ENCODE peak calls at places on chromosome 18, in six cellular contexts. T is left ventricle myocardium inferior, S is mammary epithelial cell, O is AG04449, Q is NB4, B is astrocyte. W is an unnamed sample.

GRCh38 chr18:56835331-56835730 is 184.2 kb downstream of the WDR7 start:
- DNase-seq in T (no peak), B (peak), Q (no peak), O (no peak), S (no peak), W (no peak)

GRCh38 chr18:12079504-12080237 is 14.0 kb upstream of the ANKRD62 start:
- DNase-seq in B (peak), S (no peak), T (no peak), Q (no peak), O (peak), W (peak)

GRCh38 chr18:36078751-36079529 is 11.6 kb upstream of the RPRD1A start:
- DNase-seq in O (no peak), S (peak), Q (no peak), T (no peak), B (peak), W (no peak)

GRCh38 chr18:49304746-49305145 is 155.7 kb downstream of the DYM start:
- DNase-seq in S (no peak), B (no peak), T (no peak), Q (no peak), O (no peak), W (no peak)

GRCh38 chr18:48790226-48790863 is 160.4 kb downstream of the SMAD7 start:
- DNase-seq in O (no peak), T (peak), Q (no peak), B (no peak), S (no peak), W (no peak)

GRCh38 chr18:62486290-62486964 is 36.4 kb upstream of the ZCCHC2 start:
- DNase-seq in S (peak), B (peak), T (no peak), Q (peak), O (no peak), W (peak)

GRCh38 chr18:11310476-11311086 is 161.2 kb upstream of the PIEZO2 start:
- DNase-seq in S (peak), B (no peak), Q (peak), T (peak), O (no peak), W (no peak)

GRCh38 chr18:28855524-28855923 is 678.6 kb upstream of the CDH2 start:
- DNase-seq in B (peak), Q (no peak), S (peak), T (no peak), O (no peak), W (no peak)

GRCh38 chr18:62324917-62325805 is at the start of gene TNFRSF11A:
- DNase-seq in T (peak), S (peak), B (no peak), Q (peak), O (no peak), W (no peak)

GRCh38 chr18:63552581-63552980 is 10.4 kb downstream of the SERPINB12 start:
- DNase-seq in B (no peak), T (no peak), Q (no peak), O (no peak), S (no peak), W (no peak)

GRCh38 chr18:13455960-13456471 is 237.5 kb downstream of the LDLRAD4 start:
- DNase-seq in S (no peak), O (no peak), B (no peak), T (no peak), Q (no peak), W (no peak)

GRCh38 chr18:66682855-66683322 is 79.0 kb upstream of the CDH19 start:
- DNase-seq in S (no peak), Q (no peak), O (no peak), B (peak), T (no peak), W (no peak)

GRCh38 chr18:22223263-22223960 is 54.0 kb downstream of the GATA6 start:
- DNase-seq in Q (peak), B (peak), O (no peak), S (peak), T (peak), W (peak)

GRCh38 chr18:3524706-3525105 is 74.7 kb downstream of the TGIF1 start:
- DNase-seq in Q (no peak), S (no peak), B (no peak), O (no peak), T (no peak), W (no peak)

GRCh38 chr18:59909289-59910036 is 9.7 kb downstream of the PMAIP1 start:
- DNase-seq in B (peak), O (no peak), T (no peak), S (peak), Q (no peak), W (no peak)
- H3K4me3 ChIP-seq in B (no peak), O (no peak), T (no peak), S (no peak), Q (no peak), W (no peak)

GRCh38 chr18:76274470-76275289 is 220.4 kb downstream of the ZNF516 start:
- DNase-seq in B (no peak), T (no peak), Q (peak), O (no peak), S (no peak), W (no peak)
- TF ChIP-seq CTCF in B (no peak), T (peak), Q (peak), O (peak), S (peak), W (peak)

DNA sequence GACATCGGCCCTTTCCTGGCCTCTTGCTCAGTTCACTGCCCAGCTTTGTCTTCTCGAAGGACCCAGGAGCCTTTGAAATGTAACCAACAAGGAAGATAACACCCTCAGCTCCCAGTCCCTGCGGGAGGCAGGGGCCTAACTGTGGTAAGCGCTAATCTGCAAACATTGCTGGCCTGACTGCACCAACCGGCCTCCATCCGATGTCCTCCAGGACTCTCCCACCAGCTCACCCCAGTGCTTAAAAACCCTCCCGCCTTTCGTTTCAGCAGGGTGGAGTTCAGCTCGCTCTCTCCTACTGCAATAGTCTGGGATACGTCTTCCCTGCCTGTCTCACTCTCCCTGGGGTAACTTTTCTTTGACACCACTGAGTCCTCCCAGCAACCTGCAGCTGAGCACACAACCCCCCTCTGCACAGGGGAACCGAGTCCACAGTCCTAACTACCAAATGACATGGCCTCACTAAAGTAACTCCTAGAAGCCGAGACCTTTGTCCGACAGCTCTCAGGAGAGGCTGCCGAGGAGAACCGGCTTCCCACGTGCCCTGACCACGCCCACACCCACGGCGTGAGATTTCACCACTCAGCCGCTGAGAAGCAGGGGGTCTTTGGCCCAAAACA is 76.1 kb downstream of the MBP start:
- DNase-seq in B (no peak), T (no peak), S (no peak), Q (peak), O (no peak), W (no peak)
- H3K4me3 ChIP-seq in B (no peak), T (peak), S (no peak), Q (peak), O (no peak), W (no peak)

DNA sequence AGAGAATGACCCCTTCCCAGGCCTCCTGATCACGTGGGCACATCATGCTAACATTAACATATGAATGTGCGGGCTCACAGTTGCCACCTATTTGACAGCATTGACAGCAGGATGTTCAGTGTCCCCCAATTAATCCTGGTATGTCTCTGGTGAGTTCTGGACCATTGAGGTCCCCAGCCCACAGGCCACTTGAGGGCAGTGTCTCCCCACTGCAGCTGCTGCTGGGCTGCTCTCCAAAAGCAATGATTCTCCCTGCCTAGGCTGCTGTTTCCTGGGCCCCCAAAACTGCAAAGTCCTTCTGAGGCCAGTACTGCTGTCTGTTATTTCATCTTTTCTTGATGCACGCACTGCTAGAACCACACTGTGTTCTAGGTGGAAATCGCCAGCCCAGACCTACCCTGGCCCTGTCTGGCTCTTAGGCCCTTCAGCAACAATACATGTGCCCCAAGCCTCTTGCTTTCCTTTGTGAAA is 52.7 kb upstream of the MAPK4 start:
- DNase-seq in O (no peak), S (peak), Q (peak), T (peak), B (no peak), W (no peak)
- TF ChIP-seq CTCF in O (peak), S (peak), Q (peak), T (peak), B (peak), W (peak)

DNA sequence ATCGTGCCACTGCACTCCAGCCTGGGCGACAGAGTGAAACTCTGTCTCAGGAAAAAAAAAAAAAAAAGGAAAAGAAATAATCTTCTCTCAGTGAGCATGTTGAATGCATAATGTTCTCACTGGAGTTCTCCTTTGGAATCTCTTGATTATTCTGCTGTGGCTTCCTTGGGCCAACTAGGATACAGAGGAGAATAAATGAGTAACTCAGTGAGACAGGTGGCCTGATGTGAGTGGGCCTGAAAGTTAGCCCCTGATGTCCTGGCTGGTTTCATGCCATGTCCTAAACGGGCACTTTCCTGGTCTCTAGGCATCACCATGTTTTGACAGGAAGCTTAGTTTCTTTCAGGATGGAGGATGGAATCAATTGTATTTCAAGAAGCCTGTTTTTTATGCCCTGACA is 218.6 kb downstream of the NEDD4L start:
- DNase-seq in S (no peak), B (no peak), T (no peak), O (no peak), Q (no peak), W (no peak)
- H3K4me3 ChIP-seq in S (no peak), B (no peak), T (peak), O (no peak), Q (no peak), W (peak)

DNA sequence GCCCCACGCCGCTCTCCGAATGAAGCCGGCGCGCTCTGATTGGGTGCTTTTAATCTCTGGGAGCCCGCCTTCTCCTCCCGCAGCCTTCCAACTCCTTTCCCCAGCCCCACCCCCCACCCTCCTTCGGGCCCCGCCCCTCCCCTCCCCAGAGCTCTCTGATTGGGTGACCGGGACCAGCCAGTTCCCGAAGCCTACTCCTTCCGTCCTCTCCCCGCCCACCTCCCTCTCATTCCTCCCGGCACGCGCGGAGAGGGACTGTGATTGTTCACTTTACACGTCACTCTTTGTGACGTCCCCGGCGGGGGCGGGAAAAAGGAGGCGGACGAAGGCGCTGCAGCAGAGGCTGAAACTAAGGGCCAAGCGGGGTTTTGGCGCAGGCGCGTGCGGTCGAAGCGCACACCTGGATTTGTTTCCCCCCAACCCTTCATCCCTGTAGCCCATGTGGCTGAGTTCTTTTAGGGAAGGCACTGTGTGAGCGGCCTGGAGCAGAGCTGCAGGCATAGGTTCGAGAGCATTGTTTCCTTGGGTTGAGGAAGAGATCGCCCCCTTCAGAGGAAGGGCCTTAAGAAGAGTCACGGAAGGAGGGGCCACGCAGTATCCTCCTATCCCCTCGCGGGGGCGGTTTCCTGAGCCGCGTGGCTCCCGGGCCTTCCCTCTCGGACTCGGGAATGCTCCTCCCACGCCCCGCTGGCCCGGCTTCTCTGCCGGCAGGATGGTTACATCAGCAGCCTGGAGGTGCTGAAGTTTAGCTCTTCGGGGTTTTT is at the start of gene MEX3C:
- DNase-seq in Q (peak), O (peak), T (peak), S (peak), B (peak), W (peak)
- TF ChIP-seq CTCF in Q (peak), O (peak), T (peak), S (peak), B (peak), W (peak)

W was measured in epithelial cell of proximal tubule.